ENCODE peak calls at places on chromosomes 11 and 22, in nine cellular contexts. One of them, this sample, is unnamed. For H3K9me3, the result is how much of the 10 kb centered on the place peaks cover.

GRCh38 chr11:32905028-32905667 is 12.5 kb downstream of the QSER1 start:
- DNase-seq in CD4-positive, CD25-positive, alpha-beta regulatory T cell: no peak
- DNase-seq in ascending aorta: no peak
- DNase-seq in mammary epithelial cell: no peak
- DNase-seq in ovary: no peak
- DNase-seq in mucosa of descending colon: no peak
- DNase-seq in cardiac muscle cell: peak
- DNase-seq in IMR-90: peak
- DNase-seq in lower lobe of right lung: no peak
- DNase-seq in this sample: no peak

GRCh38 chr11:92739020-92739419 is 230.4 kb upstream of the MTNR1B start:
- DNase-seq in CD4-positive, CD25-positive, alpha-beta regulatory T cell: no peak
- DNase-seq in ascending aorta: no peak
- DNase-seq in mammary epithelial cell: peak
- DNase-seq in ovary: no peak
- DNase-seq in mucosa of descending colon: no peak
- DNase-seq in cardiac muscle cell: peak
- DNase-seq in IMR-90: peak
- DNase-seq in lower lobe of right lung: no peak
- DNase-seq in this sample: no peak

GRCh38 chr22:45094826-45095225 is 68.9 kb upstream of the NUP50 start:
- DNase-seq in CD4-positive, CD25-positive, alpha-beta regulatory T cell: no peak
- DNase-seq in ascending aorta: no peak
- DNase-seq in mammary epithelial cell: no peak
- DNase-seq in ovary: no peak
- DNase-seq in mucosa of descending colon: no peak
- DNase-seq in cardiac muscle cell: no peak
- DNase-seq in IMR-90: no peak
- DNase-seq in lower lobe of right lung: no peak
- DNase-seq in this sample: no peak

GRCh38 chr11:111729441-111729840 is 36.7 kb downstream of the PPP2R1B start:
- DNase-seq in CD4-positive, CD25-positive, alpha-beta regulatory T cell: no peak
- DNase-seq in ascending aorta: no peak
- DNase-seq in mammary epithelial cell: no peak
- DNase-seq in ovary: no peak
- DNase-seq in mucosa of descending colon: no peak
- DNase-seq in cardiac muscle cell: no peak
- DNase-seq in IMR-90: peak
- DNase-seq in lower lobe of right lung: no peak
- DNase-seq in this sample: no peak

GRCh38 chr11:113278925-113279324 is 35.5 kb upstream of the TTC12 start:
- DNase-seq in CD4-positive, CD25-positive, alpha-beta regulatory T cell: no peak
- DNase-seq in ascending aorta: no peak
- DNase-seq in mammary epithelial cell: no peak
- DNase-seq in ovary: no peak
- DNase-seq in mucosa of descending colon: no peak
- DNase-seq in cardiac muscle cell: peak
- DNase-seq in IMR-90: no peak
- DNase-seq in lower lobe of right lung: no peak
- DNase-seq in this sample: no peak

GRCh38 chr22:50189184-50189848 is 3.6 kb downstream of the TRABD start:
- DNase-seq in CD4-positive, CD25-positive, alpha-beta regulatory T cell: peak
- DNase-seq in ascending aorta: no peak
- DNase-seq in mammary epithelial cell: no peak
- DNase-seq in ovary: peak
- DNase-seq in mucosa of descending colon: peak
- DNase-seq in cardiac muscle cell: no peak
- DNase-seq in IMR-90: no peak
- DNase-seq in lower lobe of right lung: no peak
- DNase-seq in this sample: no peak

GRCh38 chr11:66022401-66023185 is 3.7 kb downstream of the CATSPER1 start:
- DNase-seq in CD4-positive, CD25-positive, alpha-beta regulatory T cell: peak
- DNase-seq in ascending aorta: no peak
- DNase-seq in mammary epithelial cell: peak
- DNase-seq in ovary: peak
- DNase-seq in mucosa of descending colon: peak
- DNase-seq in cardiac muscle cell: peak
- DNase-seq in IMR-90: peak
- DNase-seq in lower lobe of right lung: peak
- DNase-seq in this sample: peak

GRCh38 chr22:48722661-48723060 is 1105.0 kb downstream of the BRD1 start:
- DNase-seq in CD4-positive, CD25-positive, alpha-beta regulatory T cell: no peak
- DNase-seq in ascending aorta: no peak
- DNase-seq in mammary epithelial cell: no peak
- DNase-seq in ovary: no peak
- DNase-seq in mucosa of descending colon: no peak
- DNase-seq in cardiac muscle cell: no peak
- DNase-seq in IMR-90: no peak
- DNase-seq in lower lobe of right lung: no peak
- DNase-seq in this sample: no peak

GRCh38 chr22:44587004-44587793 is 89.2 kb upstream of the RTL6 start:
- DNase-seq in CD4-positive, CD25-positive, alpha-beta regulatory T cell: no peak
- DNase-seq in ascending aorta: no peak
- DNase-seq in mammary epithelial cell: peak
- DNase-seq in ovary: peak
- DNase-seq in mucosa of descending colon: no peak
- DNase-seq in cardiac muscle cell: peak
- DNase-seq in IMR-90: peak
- DNase-seq in lower lobe of right lung: peak
- DNase-seq in this sample: no peak

GRCh38 chr11:114115406-114116054 is 56.0 kb downstream of the ZBTB16 start:
- DNase-seq in CD4-positive, CD25-positive, alpha-beta regulatory T cell: no peak
- DNase-seq in ascending aorta: no peak
- DNase-seq in mammary epithelial cell: no peak
- DNase-seq in ovary: no peak
- DNase-seq in mucosa of descending colon: no peak
- DNase-seq in cardiac muscle cell: no peak
- DNase-seq in IMR-90: no peak
- DNase-seq in lower lobe of right lung: no peak
- DNase-seq in this sample: no peak

GRCh38 chr11:63710476-63711217 is 29.3 kb downstream of the RTN3 start:
- DNase-seq in CD4-positive, CD25-positive, alpha-beta regulatory T cell: no peak
- DNase-seq in ascending aorta: no peak
- DNase-seq in mammary epithelial cell: no peak
- DNase-seq in ovary: no peak
- DNase-seq in mucosa of descending colon: no peak
- DNase-seq in cardiac muscle cell: peak
- DNase-seq in IMR-90: peak
- DNase-seq in lower lobe of right lung: no peak
- DNase-seq in this sample: no peak

GRCh38 chr11:63917685-63918523 is 940 bp upstream of the RCOR2 start:
- DNase-seq in CD4-positive, CD25-positive, alpha-beta regulatory T cell: no peak
- DNase-seq in ascending aorta: peak
- DNase-seq in mammary epithelial cell: no peak
- DNase-seq in ovary: peak
- DNase-seq in mucosa of descending colon: peak
- DNase-seq in cardiac muscle cell: peak
- DNase-seq in IMR-90: no peak
- DNase-seq in lower lobe of right lung: no peak
- DNase-seq in this sample: peak

GRCh38 chr22:37623075-37624016 is 14.7 kb downstream of the GGA1 start:
- DNase-seq in CD4-positive, CD25-positive, alpha-beta regulatory T cell: peak
- DNase-seq in ascending aorta: no peak
- DNase-seq in mammary epithelial cell: no peak
- DNase-seq in ovary: peak
- DNase-seq in mucosa of descending colon: peak
- DNase-seq in cardiac muscle cell: peak
- DNase-seq in IMR-90: peak
- DNase-seq in lower lobe of right lung: peak
- DNase-seq in this sample: peak

DNA sequence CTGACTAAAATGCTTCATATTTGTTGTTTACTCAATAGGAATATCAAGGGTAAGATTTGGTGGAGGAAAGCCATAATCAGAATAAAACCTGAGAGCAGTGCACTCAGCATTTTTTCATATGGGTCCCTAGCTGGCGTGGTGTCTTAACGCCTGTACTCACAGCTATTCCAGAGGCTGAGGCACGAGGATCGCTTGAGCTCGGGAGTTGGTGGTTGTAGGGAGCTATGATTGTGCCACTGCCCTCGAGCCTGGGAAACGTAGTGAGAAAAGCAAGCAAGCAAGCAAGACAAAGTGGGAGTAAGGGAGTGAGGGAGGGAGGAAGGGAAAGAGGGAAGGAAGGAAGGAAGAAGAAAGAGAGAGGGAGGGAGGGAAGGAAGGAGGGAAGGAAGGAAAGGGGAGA is 242.5 kb downstream of the OR4C45 start:
- DNase-seq in CD4-positive, CD25-positive, alpha-beta regulatory T cell: no peak
- DNase-seq in ascending aorta: no peak
- DNase-seq in mammary epithelial cell: no peak
- DNase-seq in ovary: no peak
- DNase-seq in mucosa of descending colon: no peak
- DNase-seq in cardiac muscle cell: no peak
- DNase-seq in IMR-90: no peak
- DNase-seq in lower lobe of right lung: no peak
- DNase-seq in this sample: no peak
- H3K9me3 ChIP-seq in CD4-positive, CD25-positive, alpha-beta regulatory T cell: under half
- H3K9me3 ChIP-seq in ascending aorta: under half
- H3K9me3 ChIP-seq in mammary epithelial cell: under half
- H3K9me3 ChIP-seq in ovary: under half
- H3K9me3 ChIP-seq in mucosa of descending colon: half or more
- H3K9me3 ChIP-seq in cardiac muscle cell: under half
- H3K9me3 ChIP-seq in IMR-90: under half
- H3K9me3 ChIP-seq in lower lobe of right lung: under half
- H3K9me3 ChIP-seq in this sample: under half

DNA sequence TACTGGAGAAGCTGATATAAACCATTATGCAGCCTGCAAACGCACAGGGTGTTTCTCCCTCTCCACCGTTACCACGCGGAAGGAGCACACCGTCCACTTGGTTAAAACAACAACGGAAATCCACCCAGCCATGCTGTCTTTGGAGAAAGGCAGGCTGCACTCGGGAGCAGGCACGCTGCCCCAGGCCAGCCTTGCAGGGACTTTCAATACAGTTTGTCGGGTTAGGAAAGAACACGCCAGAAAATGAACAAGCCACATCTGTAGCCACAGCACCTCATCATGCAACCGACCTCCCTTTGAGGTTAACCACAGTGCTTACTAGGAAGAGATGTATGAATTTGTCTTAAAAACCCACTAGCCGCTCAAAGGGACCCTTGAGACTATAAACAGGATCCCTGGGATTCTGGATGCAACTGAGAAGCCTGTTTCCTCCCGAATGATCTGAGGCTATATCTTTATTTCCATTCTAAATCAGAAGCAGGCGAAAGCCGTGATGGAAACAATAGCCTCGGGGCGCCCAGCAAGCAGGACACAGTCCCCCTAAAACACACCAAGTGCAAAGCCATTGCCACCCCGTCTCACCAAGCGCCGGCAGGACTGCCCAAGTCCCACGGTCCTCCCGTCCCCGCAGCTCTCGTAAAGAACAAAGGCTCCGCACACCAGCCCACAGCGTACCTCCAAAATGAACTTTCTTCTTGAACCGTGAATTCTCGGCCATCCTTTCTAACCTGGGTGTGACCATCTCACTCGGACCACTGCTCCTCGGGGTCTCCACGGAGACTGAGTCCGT is 318.9 kb downstream of the CTTN start:
- DNase-seq in CD4-positive, CD25-positive, alpha-beta regulatory T cell: no peak
- DNase-seq in ascending aorta: no peak
- DNase-seq in mammary epithelial cell: no peak
- DNase-seq in ovary: no peak
- DNase-seq in mucosa of descending colon: no peak
- DNase-seq in cardiac muscle cell: no peak
- DNase-seq in IMR-90: no peak
- DNase-seq in lower lobe of right lung: peak
- DNase-seq in this sample: peak
- H3K9me3 ChIP-seq in CD4-positive, CD25-positive, alpha-beta regulatory T cell: under half
- H3K9me3 ChIP-seq in ascending aorta: under half
- H3K9me3 ChIP-seq in mammary epithelial cell: under half
- H3K9me3 ChIP-seq in ovary: under half
- H3K9me3 ChIP-seq in mucosa of descending colon: under half
- H3K9me3 ChIP-seq in cardiac muscle cell: under half
- H3K9me3 ChIP-seq in IMR-90: under half
- H3K9me3 ChIP-seq in lower lobe of right lung: under half
- H3K9me3 ChIP-seq in this sample: under half

GRCh38 chr11:35978891-35979290 is 35.0 kb downstream of the LDLRAD3 start:
- DNase-seq in CD4-positive, CD25-positive, alpha-beta regulatory T cell: no peak
- DNase-seq in ascending aorta: no peak
- DNase-seq in mammary epithelial cell: no peak
- DNase-seq in ovary: no peak
- DNase-seq in mucosa of descending colon: no peak
- DNase-seq in cardiac muscle cell: no peak
- DNase-seq in IMR-90: no peak
- DNase-seq in lower lobe of right lung: no peak
- DNase-seq in this sample: no peak
- H3K9me3 ChIP-seq in CD4-positive, CD25-positive, alpha-beta regulatory T cell: under half
- H3K9me3 ChIP-seq in ascending aorta: under half
- H3K9me3 ChIP-seq in mammary epithelial cell: under half
- H3K9me3 ChIP-seq in ovary: under half
- H3K9me3 ChIP-seq in mucosa of descending colon: under half
- H3K9me3 ChIP-seq in cardiac muscle cell: under half
- H3K9me3 ChIP-seq in IMR-90: under half
- H3K9me3 ChIP-seq in lower lobe of right lung: under half
- H3K9me3 ChIP-seq in this sample: under half

GRCh38 chr11:55345306-55345705 is 2.3 kb downstream of the OR4A16 start:
- DNase-seq in CD4-positive, CD25-positive, alpha-beta regulatory T cell: no peak
- DNase-seq in ascending aorta: no peak
- DNase-seq in mammary epithelial cell: no peak
- DNase-seq in ovary: no peak
- DNase-seq in mucosa of descending colon: no peak
- DNase-seq in cardiac muscle cell: no peak
- DNase-seq in IMR-90: no peak
- DNase-seq in lower lobe of right lung: no peak
- DNase-seq in this sample: no peak
- H3K9me3 ChIP-seq in CD4-positive, CD25-positive, alpha-beta regulatory T cell: under half
- H3K9me3 ChIP-seq in ascending aorta: under half
- H3K9me3 ChIP-seq in mammary epithelial cell: under half
- H3K9me3 ChIP-seq in ovary: under half
- H3K9me3 ChIP-seq in mucosa of descending colon: half or more
- H3K9me3 ChIP-seq in cardiac muscle cell: under half
- H3K9me3 ChIP-seq in IMR-90: under half
- H3K9me3 ChIP-seq in lower lobe of right lung: under half
- H3K9me3 ChIP-seq in this sample: under half